ENCODE peak calls at places on chromosomes 3 and 15, in four cellular contexts. U is foreskin fibroblast, P is tibial artery, Z is mucosa of descending colon. S is an unnamed sample.

GRCh38 chr3:195079636-195080035 is 191.3 kb downstream of the XXYLT1 start:
- DNase-seq in Z (no peak), U (peak), P (no peak), S (no peak)

GRCh38 chr3:127800508-127800907 is 21.8 kb downstream of the MGLL start:
- DNase-seq in Z (no peak), U (peak), P (no peak), S (no peak)

GRCh38 chr3:116314476-116314875 is 130.8 kb downstream of the LSAMP start:
- DNase-seq in P (no peak), Z (no peak), U (no peak), S (peak)

GRCh38 chr3:37963635-37964034 is 27.0 kb upstream of the VILL start:
- DNase-seq in Z (no peak), U (no peak), P (no peak), S (no peak)

GRCh38 chr3:34212671-34213070 is 414.2 kb downstream of the PDCD6IP start:
- DNase-seq in P (peak), U (peak), Z (no peak), S (peak)

GRCh38 chr3:151918253-151919029 is 45.0 kb downstream of the SUCNR1 start:
- DNase-seq in U (peak), Z (no peak), P (no peak), S (peak)

GRCh38 chr15:40743921-40744809 is 10.9 kb downstream of the RMDN3 start:
- DNase-seq in P (no peak), U (peak), Z (peak), S (peak)

GRCh38 chr3:181458857-181459256 is 252.9 kb upstream of the SOX2 start:
- DNase-seq in Z (no peak), U (no peak), P (no peak), S (peak)

GRCh38 chr3:132854856-132855535 is 132.8 kb upstream of the NPHP3 start:
- DNase-seq in P (no peak), Z (no peak), U (no peak), S (no peak)

GRCh38 chr15:78102741-78103140 is 10.4 kb downstream of the SH2D7 start:
- DNase-seq in Z (no peak), P (no peak), U (no peak), S (no peak)

GRCh38 chr15:69903476-69904295 is 194.0 kb downstream of the TLE3 start:
- DNase-seq in P (no peak), U (peak), Z (no peak), S (peak)

GRCh38 chr3:126878664-126879063 is 104.3 kb upstream of the PLXNA1 start:
- DNase-seq in P (no peak), Z (no peak), U (no peak), S (no peak)

GRCh38 chr15:57915827-57916531 is 149.5 kb downstream of the ALDH1A2 start:
- DNase-seq in U (no peak), P (no peak), Z (no peak), S (no peak)

GRCh38 chr15:61049934-61050333 is 179.2 kb downstream of the RORA start:
- DNase-seq in U (peak), P (no peak), Z (no peak), S (no peak)

GRCh38 chr15:85284497-85284896 is 95.9 kb upstream of the AKAP13 start:
- DNase-seq in U (no peak), P (no peak), Z (no peak), S (no peak)

GRCh38 chr15:84788500-84788899 is 28.7 kb upstream of the ALPK3 start:
- DNase-seq in Z (no peak), U (no peak), P (no peak), S (no peak)

GRCh38 chr3:126807795-126808194 is 103.8 kb downstream of the CHCHD6 start:
- DNase-seq in P (no peak), Z (no peak), U (no peak), S (no peak)

GRCh38 chr3:167406876-167407492 is 26.9 kb upstream of the ZBBX start:
- DNase-seq in U (no peak), P (peak), Z (no peak), S (peak)

GRCh38 chr3:39196671-39197446 is 4.5 kb upstream of the XIRP1 start:
- DNase-seq in U (no peak), P (no peak), Z (no peak), S (no peak)

GRCh38 chr3:137761099-137761562 is 3.0 kb upstream of the SOX14 start:
- DNase-seq in U (no peak), P (no peak), Z (no peak), S (no peak)

GRCh38 chr3:17479681-17480405 is 262.6 kb downstream of the TBC1D5 start:
- DNase-seq in Z (no peak), U (no peak), P (no peak), S (no peak)

GRCh38 chr15:66233487-66234415 is 19.8 kb downstream of the MEGF11 start:
- DNase-seq in Z (no peak), U (peak), P (no peak), S (peak)

GRCh38 chr3:97388774-97389173 is 375.8 kb upstream of the ARL6 start:
- DNase-seq in U (no peak), Z (no peak), P (no peak), S (no peak)

GRCh38 chr3:51977449-51978142 is 2.7 kb downstream of the ABHD14A start:
- DNase-seq in P (no peak), Z (peak), U (no peak), S (no peak)

GRCh38 chr3:189317911-189318310 is 146.1 kb downstream of the TPRG1 start:
- DNase-seq in Z (no peak), P (no peak), U (no peak), S (no peak)

GRCh38 chr3:9793161-9793781 is 389 bp downstream of the ARPC4 start:
- DNase-seq in U (peak), P (peak), Z (no peak), S (peak)

GRCh38 chr15:34216527-34217270 is 6.8 kb upstream of the KATNBL1 start:
- DNase-seq in P (no peak), Z (no peak), U (no peak), S (no peak)

GRCh38 chr3:126781889-126782491 is 78.0 kb downstream of the CHCHD6 start:
- DNase-seq in U (peak), Z (no peak), P (no peak), S (peak)

GRCh38 chr15:45664451-45664850 is 29.6 kb downstream of the SQOR start:
- DNase-seq in P (no peak), Z (no peak), U (peak), S (peak)

GRCh38 chr3:85681906-85682305 is 723.1 kb downstream of the CADM2 start:
- DNase-seq in Z (no peak), P (no peak), U (no peak), S (no peak)

GRCh38 chr3:43183456-43183855 is 77.6 kb upstream of the POMGNT2 start:
- DNase-seq in P (no peak), U (no peak), Z (no peak), S (no peak)

GRCh38 chr15:84715442-84716035 is 400 bp downstream of the SEC11A start:
- DNase-seq in Z (no peak), P (peak), U (peak), S (peak)

GRCh38 chr15:77975332-77976119 is 102.0 kb downstream of the TBC1D2B start:
- DNase-seq in Z (no peak), U (no peak), P (no peak), S (no peak)

GRCh38 chr3:16055606-16056209 is 118.8 kb upstream of the GALNT15 start:
- DNase-seq in Z (no peak), U (no peak), P (no peak), S (peak)

GRCh38 chr15:37028609-37029287 is 71.6 kb downstream of the MEIS2 start:
- DNase-seq in Z (no peak), P (no peak), U (peak), S (peak)
- H3K4me3 ChIP-seq in Z (no peak), P (no peak), U (no peak), S (no peak)

GRCh38 chr3:50654196-50654595 is 20.5 kb upstream of the DOCK3 start:
- DNase-seq in P (no peak), U (no peak), Z (no peak), S (no peak)

GRCh38 chr3:50651875-50652529 is 22.7 kb upstream of the DOCK3 start:
- DNase-seq in P (no peak), U (no peak), Z (no peak), S (no peak)

GRCh38 chr3:50651445-50651844 is 23.3 kb upstream of the DOCK3 start:
- DNase-seq in U (no peak), P (no peak), Z (no peak), S (no peak)

GRCh38 chr3:50655009-50655830 is 19.5 kb upstream of the DOCK3 start:
- DNase-seq in P (no peak), U (peak), Z (no peak), S (no peak)

DNA sequence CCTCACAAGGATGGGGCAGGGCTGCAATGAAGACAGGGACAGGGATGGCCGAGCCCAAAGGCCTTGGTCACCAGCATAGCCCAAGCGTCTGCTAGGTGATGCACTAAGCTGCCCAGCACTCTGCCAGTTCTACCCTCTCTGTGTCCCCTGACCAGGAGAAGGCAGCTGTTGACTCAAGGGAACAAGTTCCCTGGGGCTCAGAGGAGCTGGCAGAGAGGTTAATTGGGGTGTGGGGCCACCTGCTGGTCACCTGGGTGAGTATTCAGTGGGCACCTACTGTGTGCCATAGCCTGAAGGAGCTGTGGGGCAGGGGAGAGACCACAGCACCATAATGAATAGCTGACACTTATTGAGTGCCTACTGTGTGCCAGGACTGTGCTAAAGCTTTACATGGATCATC is 22.0 kb upstream of the DOCK3 start:
- DNase-seq in P (no peak), U (peak), Z (peak), S (no peak)
- TF ChIP-seq CTCF in P (peak), U (peak), Z (no peak), S (peak)

GRCh38 chr3:149653136-149653535 is 4.7 kb downstream of the WWTR1 start:
- DNase-seq in Z (no peak), P (peak), U (peak), S (no peak)

GRCh38 chr3:149650828-149651227 is 7.0 kb downstream of the WWTR1 start:
- DNase-seq in P (no peak), U (no peak), Z (no peak), S (no peak)

GRCh38 chr3:149655826-149656599 is 1.8 kb downstream of the WWTR1 start:
- DNase-seq in Z (no peak), P (no peak), U (no peak), S (no peak)

GRCh38 chr3:149654188-149654601 is 3.6 kb downstream of the WWTR1 start:
- DNase-seq in U (peak), Z (no peak), P (no peak), S (peak)

DNA sequence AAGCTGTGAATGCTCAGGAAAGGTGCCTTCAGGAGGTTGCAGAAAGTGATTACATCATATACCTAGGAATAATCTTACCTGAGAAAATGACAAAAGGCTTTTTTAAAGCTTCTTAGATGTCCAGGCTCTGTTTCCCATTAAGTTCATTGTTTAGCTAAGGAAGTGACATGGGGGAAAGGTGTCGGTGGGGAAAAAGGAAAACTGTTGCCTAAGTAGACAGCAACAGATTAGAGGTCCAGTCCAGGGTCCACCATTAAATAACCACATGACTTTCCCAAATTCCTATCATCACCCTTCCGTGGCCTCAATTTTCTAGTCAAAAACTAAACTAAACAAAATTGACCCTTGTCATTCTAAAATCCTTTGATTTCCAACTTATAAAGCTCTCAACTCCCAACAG is 4.3 kb downstream of the WWTR1 start:
- DNase-seq in P (no peak), U (no peak), Z (no peak), S (no peak)
- H3K4me3 ChIP-seq in P (peak), U (peak), Z (no peak), S (peak)

DNA sequence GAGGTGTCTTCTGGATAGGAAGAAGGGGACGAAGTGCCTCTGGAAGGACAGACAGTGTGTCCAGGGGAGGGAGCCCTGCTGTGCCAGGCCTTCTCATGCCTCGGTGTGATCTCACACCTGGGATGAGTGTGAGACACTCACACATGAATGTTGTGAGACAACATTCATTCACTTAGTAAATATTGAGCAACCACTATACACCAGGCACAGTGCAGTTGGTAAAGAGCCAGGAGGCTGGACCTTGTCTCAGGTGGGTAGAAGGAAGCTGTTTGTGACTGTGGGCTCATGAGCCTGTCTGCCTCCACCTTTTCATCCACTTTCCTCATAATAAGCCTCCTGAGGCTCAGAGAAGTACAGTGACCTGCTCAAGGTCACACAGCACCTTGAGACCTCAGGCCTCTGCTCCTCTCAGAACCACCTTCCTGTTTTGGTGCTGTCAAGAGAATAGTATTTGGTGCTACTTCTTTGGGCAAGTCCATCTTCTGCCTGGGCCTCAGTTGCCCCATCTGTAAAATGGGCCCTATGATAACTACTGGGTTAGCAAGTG is 20.9 kb downstream of the SLC6A6 start:
- DNase-seq in Z (no peak), P (no peak), U (no peak), S (no peak)
- TF ChIP-seq CTCF in Z (no peak), P (no peak), U (no peak), S (no peak)